ENCODE peak calls at places on chromosomes 6 and 20, in eight cellular contexts. T, X, W, K, Q, Z, O and B are unnamed samples.

GRCh38 chr6:1263850-1264377 is 48.0 kb upstream of the FOXQ1 start:
- DNase-seq in X (no peak), K (no peak), O (no peak), W (no peak), Z (no peak), T (no peak), Q (no peak), B (no peak)

GRCh38 chr6:169527306-169527705 is 174.5 kb downstream of the WDR27 start:
- DNase-seq in X (no peak), Z (no peak), W (no peak), K (no peak), T (no peak), O (no peak), Q (no peak), B (no peak)

GRCh38 chr6:132768051-132768517 is 10.4 kb upstream of the VNN2 start:
- DNase-seq in Q (peak), X (no peak), O (peak), T (peak), W (no peak), K (no peak), Z (no peak), B (no peak)

GRCh38 chr6:157464653-157465535 is 83.9 kb downstream of the ZDHHC14 start:
- DNase-seq in T (no peak), Z (no peak), W (no peak), Q (no peak), O (no peak), X (no peak), K (no peak), B (no peak)

GRCh38 chr20:30816182-30816645 is 441.2 kb upstream of the DEFB115 start:
- DNase-seq in W (no peak), X (no peak), Z (no peak), T (peak), Q (no peak), K (no peak), O (no peak), B (no peak)

GRCh38 chr20:47272893-47273590 is 83.5 kb downstream of the ZMYND8 start:
- DNase-seq in Q (peak), T (peak), O (peak), K (peak), Z (no peak), X (peak), W (peak), B (no peak)

GRCh38 chr6:117481278-117481925 is 1.1 kb upstream of the DCBLD1 start:
- DNase-seq in K (no peak), Q (no peak), X (no peak), O (no peak), Z (no peak), T (peak), W (no peak), B (no peak)

GRCh38 chr6:134802426-134803058 is 147.4 kb downstream of the ALDH8A1 start:
- DNase-seq in O (no peak), W (no peak), K (no peak), T (no peak), Q (no peak), Z (no peak), X (no peak), B (no peak)

GRCh38 chr6:130752292-130752691 is 74.9 kb upstream of the SMLR1 start:
- DNase-seq in Z (no peak), X (no peak), O (no peak), K (no peak), T (no peak), Q (no peak), W (no peak), B (no peak)